ENCODE peak calls at places on chromosomes 6 and 20, in nine cellular contexts. Y, X, D, P, K, M, T, H and L are unnamed samples.
A peak's percentile ranks its signal among the peaks of the same experiment; 100 is the strongest.

GRCh38 chr20:35134900-35135299 is 12.2 kb downstream of the EDEM2 start:
- DNase-seq in P (no peak), Y (no peak), H (no peak), X (no peak), D (no peak), K (no peak), T (no peak), M (no peak), L (no peak)

GRCh38 chr6:42137192-42137753 is 5.1 kb downstream of the C6orf132 start:
- DNase-seq in K (peak; percentile 50), T (no peak), D (no peak), Y (no peak), M (no peak), P (peak; percentile 61), X (no peak), H (peak; percentile 97), L (no peak)

GRCh38 chr20:42093542-42094440 is 475.6 kb upstream of the CHD6 start:
- DNase-seq in Y (no peak), T (no peak), M (peak; percentile 80), X (no peak), H (no peak), D (no peak), K (no peak), P (no peak), L (peak; percentile 82)

GRCh38 chr6:107657755-107658461 is 166.2 kb downstream of the SCML4 start:
- DNase-seq in P (peak; percentile 43), T (no peak), X (peak; percentile 39), M (peak; percentile 79), H (no peak), K (peak; percentile 90), Y (no peak), D (no peak), L (peak; percentile 89)

GRCh38 chr6:101486124-101486523 is 92.6 kb downstream of the GRIK2 start:
- DNase-seq in D (no peak), T (no peak), M (no peak), Y (no peak), K (no peak), X (no peak), P (no peak), H (no peak), L (no peak)

GRCh38 chr6:165059032-165059431 is 250.4 kb downstream of the C6orf118 start:
- DNase-seq in T (no peak), K (peak; percentile 8), D (no peak), H (no peak), Y (no peak), M (no peak), P (peak; percentile 43), X (no peak), L (no peak)

GRCh38 chr6:15528870-15529269 is 134.0 kb downstream of the DTNBP1 start:
- DNase-seq in K (no peak), X (no peak), D (no peak), Y (no peak), M (no peak), H (no peak), P (no peak), T (no peak), L (no peak)

GRCh38 chr6:156948807-156949206 is 171.6 kb downstream of the ARID1B start:
- DNase-seq in H (peak; percentile 49), X (no peak), D (no peak), T (peak; percentile 88), Y (no peak), P (peak; percentile 75), K (peak; percentile 87), M (no peak), L (no peak)

GRCh38 chr6:116482780-116483179 is 21.6 kb downstream of the CALHM6 start:
- DNase-seq in T (no peak), K (no peak), X (no peak), M (no peak), Y (no peak), P (no peak), D (no peak), H (no peak), L (no peak)

GRCh38 chr6:125769147-125769783 is 19.8 kb downstream of the HEY2 start:
- DNase-seq in K (no peak), T (no peak), M (no peak), X (no peak), D (no peak), H (no peak), Y (no peak), P (no peak), L (no peak)

GRCh38 chr20:407097-407952 is 774 bp upstream of the RBCK1 start:
- DNase-seq in P (peak; percentile 87), Y (peak; percentile 55), K (peak; percentile 82), M (peak; percentile 83), H (peak; percentile 92), X (peak; percentile 65), D (peak; percentile 92), T (no peak), L (peak; percentile 93)

GRCh38 chr6:119237177-119237715 is 112.3 kb downstream of the MAN1A1 start:
- DNase-seq in M (no peak), Y (no peak), T (no peak), D (no peak), K (no peak), P (no peak), X (no peak), H (no peak), L (no peak)

GRCh38 chr6:148868314-148868713 is 121.5 kb downstream of the UST start:
- DNase-seq in Y (no peak), M (no peak), T (no peak), H (no peak), X (no peak), D (no peak), K (peak; percentile 54), P (peak; percentile 59), L (no peak)

GRCh38 chr6:27297857-27298730 is 14.0 kb downstream of the POM121L2 start:
- DNase-seq in H (peak; percentile 89), D (no peak), K (peak; percentile 86), P (peak; percentile 24), X (no peak), M (no peak), Y (no peak), T (no peak), L (peak; percentile 48)

GRCh38 chr6:19995575-19996257 is 158.5 kb downstream of the ID4 start:
- DNase-seq in M (no peak), D (no peak), H (peak; percentile 55), X (no peak), P (no peak), K (no peak), Y (no peak), T (no peak), L (no peak)

GRCh38 chr6:85551264-85551663 is 42.4 kb downstream of the SNX14 start:
- DNase-seq in D (no peak), M (no peak), T (no peak), P (peak; percentile 45), Y (no peak), H (peak; percentile 52), K (no peak), X (no peak), L (no peak)

GRCh38 chr6:136551103-136551502 is 881 bp upstream of the MAP7 start:
- DNase-seq in T (no peak), M (no peak), X (no peak), K (no peak), Y (no peak), D (no peak), H (no peak), P (peak; percentile 27), L (peak; percentile 54)

GRCh38 chr6:87907521-87907920 is 140.1 kb upstream of the SPACA1 start:
- DNase-seq in M (no peak), H (no peak), K (peak; percentile 84), Y (no peak), X (no peak), D (no peak), T (no peak), P (peak; percentile 91), L (no peak)

GRCh38 chr20:6381887-6382286 is 259.1 kb upstream of the FERMT1 start:
- DNase-seq in M (no peak), Y (no peak), P (peak; percentile 49), X (no peak), H (peak; percentile 85), K (peak; percentile 8), T (no peak), D (no peak), L (peak; percentile 59)

GRCh38 chr6:44698602-44699001 is 311.1 kb downstream of the CDC5L start:
- DNase-seq in K (no peak), X (no peak), H (no peak), Y (no peak), P (no peak), M (no peak), T (no peak), D (no peak), L (no peak)

GRCh38 chr6:157120523-157121232 is 202.6 kb downstream of the TMEM242 start:
- DNase-seq in K (no peak), X (no peak), H (no peak), D (no peak), T (no peak), Y (no peak), P (no peak), M (no peak), L (no peak)

GRCh38 chr6:40779399-40779798 is 192.2 kb upstream of the LRFN2 start:
- DNase-seq in H (peak; percentile 52), Y (no peak), M (no peak), K (peak; percentile 68), D (no peak), T (no peak), X (no peak), P (peak; percentile 38), L (no peak)

GRCh38 chr6:11718031-11718430 is 60.6 kb downstream of the ADTRP start:
- DNase-seq in X (no peak), H (no peak), D (no peak), P (no peak), T (no peak), K (no peak), M (no peak), Y (no peak), L (no peak)

GRCh38 chr6:136289327-136289578 is 393 bp downstream of the BCLAF1 start:
- DNase-seq in Y (peak; percentile 59), D (peak; percentile 95), X (peak; percentile 88), K (peak; percentile 90), P (peak; percentile 96), M (peak; percentile 93), T (no peak), H (peak; percentile 95), L (peak; percentile 94)

GRCh38 chr6:105135056-105135455 is 44.8 kb downstream of the POPDC3 start:
- DNase-seq in Y (no peak), H (peak; percentile 43), P (peak; percentile 18), T (no peak), X (no peak), D (no peak), K (peak; percentile 23), M (peak; percentile 19), L (peak; percentile 32)

GRCh38 chr20:46849751-46850150 is 44.9 kb upstream of the EYA2 start:
- DNase-seq in K (no peak), Y (no peak), M (no peak), X (no peak), H (no peak), T (no peak), D (no peak), P (no peak), L (no peak)

GRCh38 chr6:133648576-133648975 is 240.3 kb upstream of the TCF21 start:
- DNase-seq in Y (no peak), M (no peak), P (peak; percentile 34), K (no peak), D (no peak), X (no peak), T (no peak), H (no peak), L (no peak)

GRCh38 chr6:44731485-44732095 is 344.1 kb downstream of the CDC5L start:
- DNase-seq in Y (no peak), X (no peak), M (no peak), T (no peak), D (no peak), H (no peak), K (peak; percentile 62), P (peak; percentile 32), L (no peak)

GRCh38 chr20:63553933-63554290 is at the start of gene FNDC11:
- DNase-seq in D (no peak), P (peak; percentile 61), X (no peak), Y (no peak), K (no peak), M (peak; percentile 82), H (peak; percentile 58), T (no peak), L (no peak)

GRCh38 chr6:112183271-112183671 is 71.1 kb downstream of the LAMA4 start:
- DNase-seq in H (no peak), T (peak; percentile 23), M (no peak), X (no peak), D (no peak), P (peak; percentile 63), K (no peak), Y (no peak), L (no peak)

GRCh38 chr6:105943514-105943913 is 142.6 kb upstream of the PRDM1 start:
- DNase-seq in X (no peak), T (no peak), P (no peak), H (no peak), Y (no peak), M (no peak), D (no peak), K (no peak), L (no peak)